ENCODE peak calls at places on chromosomes 1 and 21, in ten cellular contexts. One of them, this sample, is unnamed.

GRCh38 chr1:172399369-172400072 is 21.0 kb upstream of the C1orf105 start:
- DNase-seq in uterus: peak; percentile 84
- DNase-seq in left lung: peak; percentile 47
- DNase-seq in mammary epithelial cell: peak; percentile 84
- DNase-seq in tibial nerve: peak; percentile 65
- DNase-seq in dorsolateral prefrontal cortex: peak; percentile 52
- DNase-seq in keratinocyte: no peak
- DNase-seq in hepatocyte: peak; percentile 86
- DNase-seq in kidney: no peak
- DNase-seq in GM12878: no peak
- DNase-seq in this sample: peak; percentile 54

GRCh38 chr1:186689907-186690306 is 9.7 kb upstream of the PTGS2 start:
- DNase-seq in left lung: no peak
- DNase-seq in dorsolateral prefrontal cortex: no peak
- DNase-seq in hepatocyte: no peak
- DNase-seq in mammary epithelial cell: no peak
- DNase-seq in keratinocyte: no peak
- DNase-seq in uterus: no peak
- DNase-seq in tibial nerve: no peak
- DNase-seq in GM12878: no peak
- DNase-seq in kidney: no peak
- DNase-seq in this sample: no peak

GRCh38 chr1:25705699-25706098 is 89.1 kb downstream of the MAN1C1 start:
- DNase-seq in dorsolateral prefrontal cortex: no peak
- DNase-seq in kidney: no peak
- DNase-seq in mammary epithelial cell: no peak
- DNase-seq in tibial nerve: no peak
- DNase-seq in hepatocyte: no peak
- DNase-seq in left lung: no peak
- DNase-seq in keratinocyte: no peak
- DNase-seq in GM12878: no peak
- DNase-seq in uterus: no peak
- DNase-seq in this sample: no peak

GRCh38 chr1:157104598-157105293 is 5.1 kb upstream of the ETV3L start:
- DNase-seq in dorsolateral prefrontal cortex: no peak
- DNase-seq in uterus: no peak
- DNase-seq in GM12878: no peak
- DNase-seq in kidney: no peak
- DNase-seq in keratinocyte: no peak
- DNase-seq in left lung: no peak
- DNase-seq in mammary epithelial cell: peak; percentile 37
- DNase-seq in hepatocyte: no peak
- DNase-seq in tibial nerve: no peak
- DNase-seq in this sample: no peak

GRCh38 chr1:8174807-8175206 is 143.1 kb upstream of the SLC45A1 start:
- DNase-seq in hepatocyte: no peak
- DNase-seq in keratinocyte: no peak
- DNase-seq in GM12878: no peak
- DNase-seq in left lung: peak; percentile 67
- DNase-seq in mammary epithelial cell: peak; percentile 43
- DNase-seq in kidney: no peak
- DNase-seq in uterus: no peak
- DNase-seq in dorsolateral prefrontal cortex: no peak
- DNase-seq in tibial nerve: no peak
- DNase-seq in this sample: no peak

GRCh38 chr21:31446206-31446900 is 102.3 kb upstream of the TIAM1 start:
- DNase-seq in uterus: no peak
- DNase-seq in dorsolateral prefrontal cortex: no peak
- DNase-seq in mammary epithelial cell: no peak
- DNase-seq in hepatocyte: no peak
- DNase-seq in GM12878: no peak
- DNase-seq in kidney: no peak
- DNase-seq in keratinocyte: no peak
- DNase-seq in left lung: no peak
- DNase-seq in tibial nerve: no peak
- DNase-seq in this sample: no peak

GRCh38 chr1:45929257-45929687 is 125.9 kb downstream of the MAST2 start:
- DNase-seq in tibial nerve: no peak
- DNase-seq in mammary epithelial cell: peak; percentile 27
- DNase-seq in keratinocyte: no peak
- DNase-seq in GM12878: no peak
- DNase-seq in uterus: no peak
- DNase-seq in kidney: no peak
- DNase-seq in hepatocyte: peak; percentile 57
- DNase-seq in dorsolateral prefrontal cortex: no peak
- DNase-seq in left lung: no peak
- DNase-seq in this sample: no peak

GRCh38 chr1:156346636-156347035 is 8.3 kb downstream of the TSACC start:
- DNase-seq in mammary epithelial cell: no peak
- DNase-seq in tibial nerve: no peak
- DNase-seq in keratinocyte: no peak
- DNase-seq in hepatocyte: no peak
- DNase-seq in GM12878: no peak
- DNase-seq in kidney: no peak
- DNase-seq in uterus: no peak
- DNase-seq in dorsolateral prefrontal cortex: no peak
- DNase-seq in left lung: no peak
- DNase-seq in this sample: no peak

GRCh38 chr1:160542303-160542945 is 19.4 kb upstream of the SLAMF6 start:
- DNase-seq in left lung: no peak
- DNase-seq in GM12878: no peak
- DNase-seq in tibial nerve: no peak
- DNase-seq in hepatocyte: peak; percentile 54
- DNase-seq in keratinocyte: peak; percentile 26
- DNase-seq in kidney: no peak
- DNase-seq in uterus: no peak
- DNase-seq in mammary epithelial cell: no peak
- DNase-seq in dorsolateral prefrontal cortex: no peak
- DNase-seq in this sample: no peak

GRCh38 chr1:81231729-81232038 is 569.0 kb upstream of the ADGRL2 start:
- DNase-seq in left lung: no peak
- DNase-seq in dorsolateral prefrontal cortex: no peak
- DNase-seq in mammary epithelial cell: no peak
- DNase-seq in kidney: no peak
- DNase-seq in hepatocyte: no peak
- DNase-seq in GM12878: no peak
- DNase-seq in tibial nerve: no peak
- DNase-seq in uterus: no peak
- DNase-seq in keratinocyte: no peak
- DNase-seq in this sample: no peak
- TF ChIP-seq CTCF in left lung: no peak
- TF ChIP-seq CTCF in dorsolateral prefrontal cortex: no peak
- TF ChIP-seq CTCF in mammary epithelial cell: no peak
- TF ChIP-seq CTCF in kidney: no peak
- TF ChIP-seq CTCF in hepatocyte: no peak
- TF ChIP-seq CTCF in GM12878: no peak
- TF ChIP-seq CTCF in tibial nerve: no peak
- TF ChIP-seq CTCF in uterus: no peak
- TF ChIP-seq CTCF in keratinocyte: no peak
- TF ChIP-seq CTCF in this sample: no peak

GRCh38 chr1:239387304-239388231 is 1.2 kb downstream of the CHRM3 start:
- DNase-seq in kidney: peak; percentile 50
- DNase-seq in mammary epithelial cell: peak; percentile 16
- DNase-seq in dorsolateral prefrontal cortex: peak; percentile 39
- DNase-seq in keratinocyte: no peak
- DNase-seq in uterus: no peak
- DNase-seq in left lung: no peak
- DNase-seq in hepatocyte: peak; percentile 34
- DNase-seq in tibial nerve: no peak
- DNase-seq in GM12878: no peak
- DNase-seq in this sample: no peak
- H3K4me3 ChIP-seq in kidney: peak overlapping the region; percentile 57
- H3K4me3 ChIP-seq in mammary epithelial cell: peak overlapping the region; percentile 43
- H3K4me3 ChIP-seq in dorsolateral prefrontal cortex: peak overlapping the region; percentile 69
- H3K4me3 ChIP-seq in keratinocyte: no peak overlapping the region
- H3K4me3 ChIP-seq in uterus: peak overlapping the region; percentile 78
- H3K4me3 ChIP-seq in left lung: peak overlapping the region; percentile 50
- H3K4me3 ChIP-seq in hepatocyte: peak overlapping the region; percentile 63
- H3K4me3 ChIP-seq in tibial nerve: peak overlapping the region; percentile 48
- H3K4me3 ChIP-seq in GM12878: no peak overlapping the region
- H3K4me3 ChIP-seq in this sample: peak overlapping the region; percentile 53

GRCh38 chr1:56547977-56548376 is 31.4 kb downstream of the PLPP3 start:
- DNase-seq in kidney: no peak
- DNase-seq in dorsolateral prefrontal cortex: no peak
- DNase-seq in mammary epithelial cell: no peak
- DNase-seq in left lung: peak; percentile 43
- DNase-seq in hepatocyte: no peak
- DNase-seq in GM12878: no peak
- DNase-seq in tibial nerve: peak; percentile 44
- DNase-seq in keratinocyte: no peak
- DNase-seq in uterus: no peak
- DNase-seq in this sample: peak; percentile 51

GRCh38 chr1:56547473-56547872 is 31.9 kb downstream of the PLPP3 start:
- DNase-seq in GM12878: no peak
- DNase-seq in left lung: no peak
- DNase-seq in keratinocyte: no peak
- DNase-seq in tibial nerve: no peak
- DNase-seq in uterus: no peak
- DNase-seq in hepatocyte: no peak
- DNase-seq in dorsolateral prefrontal cortex: no peak
- DNase-seq in kidney: no peak
- DNase-seq in mammary epithelial cell: no peak
- DNase-seq in this sample: no peak

GRCh38 chr1:56551691-56552090 is 27.7 kb downstream of the PLPP3 start:
- DNase-seq in left lung: no peak
- DNase-seq in kidney: no peak
- DNase-seq in hepatocyte: no peak
- DNase-seq in GM12878: no peak
- DNase-seq in uterus: no peak
- DNase-seq in tibial nerve: no peak
- DNase-seq in mammary epithelial cell: no peak
- DNase-seq in keratinocyte: no peak
- DNase-seq in dorsolateral prefrontal cortex: peak; percentile 45
- DNase-seq in this sample: no peak

GRCh38 chr1:56548566-56548965 is 30.8 kb downstream of the PLPP3 start:
- DNase-seq in GM12878: no peak
- DNase-seq in keratinocyte: no peak
- DNase-seq in uterus: no peak
- DNase-seq in dorsolateral prefrontal cortex: no peak
- DNase-seq in hepatocyte: no peak
- DNase-seq in left lung: no peak
- DNase-seq in tibial nerve: no peak
- DNase-seq in kidney: no peak
- DNase-seq in mammary epithelial cell: no peak
- DNase-seq in this sample: no peak

GRCh38 chr1:56550132-56550531 is 29.2 kb downstream of the PLPP3 start:
- DNase-seq in mammary epithelial cell: no peak
- DNase-seq in uterus: no peak
- DNase-seq in hepatocyte: no peak
- DNase-seq in tibial nerve: no peak
- DNase-seq in GM12878: no peak
- DNase-seq in kidney: no peak
- DNase-seq in dorsolateral prefrontal cortex: no peak
- DNase-seq in keratinocyte: no peak
- DNase-seq in left lung: no peak
- DNase-seq in this sample: no peak
- H3K27ac ChIP-seq in mammary epithelial cell: no peak overlapping the region
- H3K27ac ChIP-seq in uterus: peak overlapping the region; percentile 21
- H3K27ac ChIP-seq in hepatocyte: no peak overlapping the region
- H3K27ac ChIP-seq in tibial nerve: peak overlapping the region; percentile 37
- H3K27ac ChIP-seq in GM12878: no peak overlapping the region
- H3K27ac ChIP-seq in kidney: peak overlapping the region; percentile 51
- H3K27ac ChIP-seq in dorsolateral prefrontal cortex: no peak overlapping the region
- H3K27ac ChIP-seq in keratinocyte: no peak overlapping the region
- H3K27ac ChIP-seq in left lung: no peak overlapping the region
- H3K27ac ChIP-seq in this sample: no peak overlapping the region

DNA sequence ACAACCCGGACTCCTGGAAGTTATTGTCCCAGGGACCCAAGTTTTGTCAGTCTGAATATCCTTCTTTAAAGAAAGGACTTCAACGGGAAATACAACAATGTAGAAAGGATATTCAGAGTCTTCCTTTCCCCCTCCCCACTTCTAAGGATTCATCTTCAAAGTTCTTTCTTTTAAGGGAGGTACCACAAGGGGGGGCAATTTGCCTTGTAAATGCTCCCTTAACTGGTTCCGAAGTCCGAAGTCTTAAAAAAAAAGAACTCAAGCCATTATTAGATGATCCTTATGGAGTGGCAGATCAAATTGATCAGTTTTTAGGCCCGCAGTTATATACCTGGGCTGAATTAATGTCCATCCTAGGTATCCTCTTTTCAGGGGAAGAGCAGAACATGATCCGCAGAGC is 47.0 kb downstream of the SERINC2 start:
- DNase-seq in dorsolateral prefrontal cortex: no peak
- DNase-seq in GM12878: no peak
- DNase-seq in keratinocyte: no peak
- DNase-seq in left lung: no peak
- DNase-seq in tibial nerve: no peak
- DNase-seq in mammary epithelial cell: no peak
- DNase-seq in hepatocyte: peak; percentile 81
- DNase-seq in uterus: no peak
- DNase-seq in kidney: no peak
- DNase-seq in this sample: no peak
- TF ChIP-seq CTCF in dorsolateral prefrontal cortex: no peak
- TF ChIP-seq CTCF in GM12878: no peak
- TF ChIP-seq CTCF in keratinocyte: no peak
- TF ChIP-seq CTCF in left lung: no peak
- TF ChIP-seq CTCF in tibial nerve: no peak
- TF ChIP-seq CTCF in mammary epithelial cell: peak; percentile 20
- TF ChIP-seq CTCF in hepatocyte: peak; percentile 65
- TF ChIP-seq CTCF in uterus: no peak
- TF ChIP-seq CTCF in kidney: peak; percentile 22
- TF ChIP-seq CTCF in this sample: no peak